ENCODE peak calls at places on chromosome 18, in five cellular contexts. C, Z, K, L and D are unnamed samples. For H3K4me1, the result is how much of the 10 kb centered on the place peaks cover.

GRCh38 chr18:36392163-36392887 is 94.8 kb downstream of the FHOD3 start:
- DNase-seq in C (no peak), Z (no peak), K (no peak), L (no peak), D (no peak)

GRCh38 chr18:12017079-12017478 is 35.8 kb downstream of the IMPA2 start:
- DNase-seq in C (no peak), Z (peak), K (no peak), L (no peak), D (no peak)

GRCh38 chr18:66280470-66280869 is 323.4 kb downstream of the CDH19 start:
- DNase-seq in C (no peak), Z (no peak), K (no peak), L (no peak), D (peak)

GRCh38 chr18:8501044-8501443 is 108.2 kb upstream of the RAB12 start:
- DNase-seq in C (no peak), Z (no peak), K (no peak), L (no peak), D (no peak)

GRCh38 chr18:29172151-29173015 is 995.5 kb upstream of the CDH2 start:
- DNase-seq in C (no peak), Z (no peak), K (no peak), L (no peak), D (no peak)

GRCh38 chr18:13630869-13631268 is 95.5 kb downstream of the FAM210A start:
- DNase-seq in C (no peak), Z (no peak), K (no peak), L (no peak), D (no peak)

GRCh38 chr18:28485210-28485801 is 308.4 kb upstream of the CDH2 start:
- DNase-seq in C (no peak), Z (no peak), K (no peak), L (no peak), D (no peak)

GRCh38 chr18:354456-354855 is 86.6 kb upstream of the THOC1 start:
- DNase-seq in C (no peak), Z (no peak), K (no peak), L (no peak), D (no peak)

GRCh38 chr18:54086863-54087262 is 137.6 kb downstream of the MBD2 start:
- DNase-seq in C (no peak), Z (no peak), K (no peak), L (no peak), D (no peak)

GRCh38 chr18:595068-595467 is 1.7 kb upstream of the CLUL1 start:
- DNase-seq in C (no peak), Z (no peak), K (no peak), L (no peak), D (no peak)

GRCh38 chr18:8780227-8780626 is 74.9 kb downstream of the MTCL1 start:
- DNase-seq in C (no peak), Z (no peak), K (no peak), L (no peak), D (no peak)

GRCh38 chr18:25125670-25126069 is 226.3 kb downstream of the ZNF521 start:
- DNase-seq in C (no peak), Z (no peak), K (no peak), L (no peak), D (no peak)

GRCh38 chr18:12092398-12093229 is 1.0 kb upstream of the ANKRD62 start:
- DNase-seq in C (peak), Z (no peak), K (no peak), L (no peak), D (peak)

GRCh38 chr18:54983041-54983686 is 23.9 kb upstream of the CCDC68 start:
- DNase-seq in C (no peak), Z (no peak), K (peak), L (peak), D (peak)

GRCh38 chr18:980586-980985 is 75.9 kb downstream of the ADCYAP1 start:
- DNase-seq in C (no peak), Z (no peak), K (no peak), L (no peak), D (no peak)

GRCh38 chr18:22378672-22379282 is 38.9 kb downstream of the CTAGE1 start:
- DNase-seq in C (peak), Z (no peak), K (peak), L (peak), D (peak)

GRCh38 chr18:62881509-62882016 is 166.2 kb downstream of the PHLPP1 start:
- DNase-seq in C (no peak), Z (no peak), K (peak), L (peak), D (no peak)

GRCh38 chr18:21257383-21257782 is 15.4 kb downstream of the GREB1L start:
- DNase-seq in C (no peak), Z (no peak), K (no peak), L (no peak), D (peak)

GRCh38 chr18:21686282-21687105 is 18.1 kb downstream of the ABHD3 start:
- DNase-seq in C (peak), Z (no peak), K (no peak), L (no peak), D (peak)

GRCh38 chr18:79926715-79927596 is 24.5 kb downstream of the SLC66A2 start:
- DNase-seq in C (no peak), Z (peak), K (no peak), L (no peak), D (no peak)

GRCh38 chr18:76783786-76784484 is 38.4 kb upstream of the ZNF236 start:
- DNase-seq in C (no peak), Z (no peak), K (no peak), L (no peak), D (no peak)

GRCh38 chr18:79496237-79496977 is 100.7 kb downstream of the NFATC1 start:
- DNase-seq in C (no peak), Z (peak), K (no peak), L (no peak), D (no peak)

GRCh38 chr18:24369420-24369819 is 28.2 kb downstream of the OSBPL1A start:
- DNase-seq in C (no peak), Z (no peak), K (no peak), L (no peak), D (no peak)

GRCh38 chr18:63518178-63519012 is 23.8 kb upstream of the SERPINB12 start:
- DNase-seq in C (peak), Z (no peak), K (peak), L (peak), D (peak)

GRCh38 chr18:63788447-63789096 is 13.4 kb downstream of the SERPINB7 start:
- DNase-seq in C (no peak), Z (no peak), K (peak), L (peak), D (no peak)

GRCh38 chr18:2958819-2959298 is 54.1 kb downstream of the LPIN2 start:
- DNase-seq in C (no peak), Z (no peak), K (no peak), L (peak), D (peak)

GRCh38 chr18:36960038-36960437 is 131.1 kb downstream of the KIAA1328 start:
- DNase-seq in C (no peak), Z (no peak), K (no peak), L (no peak), D (no peak)

GRCh38 chr18:13934676-13935075 is 19.3 kb upstream of the MC2R start:
- DNase-seq in C (no peak), Z (no peak), K (no peak), L (no peak), D (no peak)

GRCh38 chr18:61803393-61803792 is 89.4 kb downstream of the RNF152 start:
- DNase-seq in C (no peak), Z (no peak), K (no peak), L (no peak), D (no peak)

GRCh38 chr18:24023185-24023814 is 8.7 kb downstream of the TTC39C start:
- DNase-seq in C (no peak), Z (no peak), K (no peak), L (no peak), D (peak)

DNA sequence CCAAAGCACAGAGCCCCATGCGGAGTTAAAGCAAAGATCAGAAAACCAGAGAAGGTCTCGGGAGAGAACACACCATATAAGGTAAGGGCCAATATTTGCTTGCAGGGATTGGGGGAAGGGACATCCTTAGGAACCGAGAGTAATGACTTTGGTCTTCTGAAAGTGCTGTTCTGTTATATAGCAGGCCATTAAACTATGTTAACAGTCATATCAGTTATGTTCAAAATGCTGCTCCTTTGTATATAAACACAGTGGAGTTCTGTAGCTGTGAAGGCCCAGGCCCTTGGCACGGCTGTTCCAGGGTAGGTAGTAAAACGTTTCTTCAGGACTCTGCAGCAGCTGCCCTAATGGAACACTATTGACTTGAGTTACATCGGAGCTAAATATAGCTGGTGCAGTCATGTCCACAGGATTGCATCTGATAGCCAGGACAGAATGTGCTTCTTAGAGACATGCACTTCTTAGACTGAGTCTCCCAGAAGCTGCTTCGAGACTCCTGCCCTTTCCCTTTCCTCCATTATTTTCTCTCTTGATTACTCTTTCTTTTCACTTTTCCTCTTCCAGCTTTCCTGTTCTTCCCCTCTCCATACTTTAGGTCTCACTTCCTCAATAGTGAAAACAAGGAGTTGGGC is 122.4 kb downstream of the SETBP1 start:
- DNase-seq in C (peak), Z (no peak), K (no peak), L (no peak), D (peak)
- H3K4me1 ChIP-seq in C (under half), Z (under half), K (under half), L (under half), D (half or more)

GRCh38 chr18:58225101-58225500 is 181.1 kb downstream of the NEDD4L start:
- DNase-seq in C (no peak), Z (no peak), K (no peak), L (no peak), D (no peak)
- H3K4me1 ChIP-seq in C (under half), Z (under half), K (half or more), L (under half), D (under half)

GRCh38 chr18:26702023-26702422 is 153.7 kb upstream of the KCTD1 start:
- DNase-seq in C (no peak), Z (no peak), K (no peak), L (no peak), D (no peak)

GRCh38 chr18:26700728-26701127 is 152.4 kb upstream of the KCTD1 start:
- DNase-seq in C (no peak), Z (no peak), K (no peak), L (no peak), D (no peak)

GRCh38 chr18:26700201-26700600 is 151.8 kb upstream of the KCTD1 start:
- DNase-seq in C (no peak), Z (no peak), K (no peak), L (no peak), D (no peak)

GRCh38 chr18:26696318-26696717 is 148.0 kb upstream of the KCTD1 start:
- DNase-seq in C (no peak), Z (no peak), K (no peak), L (no peak), D (no peak)

DNA sequence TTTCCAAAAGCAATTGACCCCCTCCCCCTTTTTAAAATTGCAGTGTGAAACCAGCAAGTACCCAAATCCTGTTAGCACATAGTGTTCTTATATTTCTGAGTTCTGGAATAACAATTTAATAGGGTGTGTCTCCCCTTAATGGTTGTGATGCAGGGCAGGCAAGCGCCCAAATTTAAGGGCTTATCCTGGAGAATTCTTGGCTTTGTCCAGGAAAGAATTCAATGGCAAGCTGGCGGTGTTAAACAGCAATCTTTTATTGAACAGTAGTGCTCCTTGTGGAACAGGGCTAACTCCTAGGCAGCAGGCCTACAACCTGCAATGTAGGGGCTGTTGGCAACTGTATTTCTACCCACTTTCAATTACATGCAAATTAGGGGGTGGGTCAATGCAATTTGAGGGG is 148.8 kb upstream of the KCTD1 start:
- DNase-seq in C (no peak), Z (no peak), K (no peak), L (no peak), D (no peak)
- H3K4me1 ChIP-seq in C (under half), Z (under half), K (under half), L (under half), D (under half)

GRCh38 chr18:74803769-74804168 is 206.1 kb downstream of the ZNF407 start:
- DNase-seq in C (no peak), Z (no peak), K (no peak), L (no peak), D (no peak)
- H3K4me1 ChIP-seq in C (under half), Z (under half), K (under half), L (under half), D (under half)

GRCh38 chr18:74784791-74785190 is 187.1 kb downstream of the ZNF407 start:
- DNase-seq in C (no peak), Z (no peak), K (no peak), L (no peak), D (no peak)
- H3K4me1 ChIP-seq in C (under half), Z (under half), K (under half), L (under half), D (under half)

GRCh38 chr18:45663646-45664045 is 48.4 kb downstream of the SLC14A2 start:
- DNase-seq in C (no peak), Z (no peak), K (no peak), L (no peak), D (no peak)

GRCh38 chr18:45667056-45667455 is 51.8 kb downstream of the SLC14A2 start:
- DNase-seq in C (no peak), Z (no peak), K (no peak), L (peak), D (no peak)

GRCh38 chr18:45664824-45665763 is 49.8 kb downstream of the SLC14A2 start:
- DNase-seq in C (peak), Z (no peak), K (peak), L (peak), D (peak)

GRCh38 chr18:45666520-45666919 is 51.2 kb downstream of the SLC14A2 start:
- DNase-seq in C (no peak), Z (no peak), K (no peak), L (peak), D (no peak)

DNA sequence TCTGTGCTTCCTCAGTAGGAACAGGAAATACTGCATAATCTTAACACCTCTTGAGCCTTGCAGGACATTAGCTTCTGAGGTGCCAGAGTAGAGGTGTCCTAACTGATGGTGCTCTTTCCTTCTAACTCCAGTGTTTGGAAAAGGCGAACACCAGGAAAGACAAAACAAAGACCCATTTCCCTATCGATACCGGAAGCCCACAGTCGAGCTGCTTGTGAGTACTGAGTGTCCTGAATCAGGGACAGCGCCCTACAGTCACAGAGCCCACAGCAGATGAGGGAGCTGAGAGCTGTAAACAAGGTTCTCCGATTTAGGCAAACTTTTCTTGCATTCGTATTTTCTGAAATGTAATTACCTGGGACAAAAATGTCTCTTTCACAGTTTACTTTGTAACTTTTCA is 50.7 kb downstream of the SLC14A2 start:
- DNase-seq in C (no peak), Z (no peak), K (no peak), L (peak), D (no peak)
- H3K4me1 ChIP-seq in C (under half), Z (under half), K (under half), L (half or more), D (under half)

DNA sequence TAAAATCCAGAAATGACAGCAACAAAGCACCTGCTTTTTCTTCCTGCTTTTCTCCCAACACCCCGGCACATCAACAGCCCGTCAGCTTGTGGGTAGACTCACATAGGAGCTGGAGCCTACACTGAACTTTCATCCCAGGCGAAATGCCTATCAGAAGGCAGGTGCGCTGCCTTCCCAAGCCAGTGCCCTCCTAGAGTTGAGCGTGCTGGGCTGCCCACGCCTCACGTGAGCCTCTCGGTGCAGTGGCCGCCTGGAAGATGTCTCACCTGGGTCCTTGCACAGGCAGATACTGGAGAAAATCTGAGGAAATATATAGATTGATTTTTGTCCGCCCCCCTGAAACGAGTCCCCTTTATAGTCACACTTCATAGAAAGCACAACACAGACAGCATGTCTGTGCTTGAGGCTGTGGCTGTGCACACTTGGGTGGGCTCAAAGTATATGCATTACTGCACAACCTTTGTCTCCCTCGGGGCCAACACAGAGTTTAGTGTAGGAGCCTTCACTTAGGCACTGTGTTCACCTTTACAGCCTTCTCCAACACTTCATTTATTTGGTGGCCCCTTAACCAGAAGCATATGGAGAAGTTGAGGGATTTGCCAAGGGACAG is 112.5 kb downstream of the SMAD7 start:
- DNase-seq in C (no peak), Z (peak), K (no peak), L (no peak), D (no peak)
- H3K4me1 ChIP-seq in C (under half), Z (half or more), K (half or more), L (under half), D (half or more)